ENCODE peak calls at places on chromosomes 5 and 9, in four cellular contexts. O, Y, K and X are unnamed samples.
A peak's percentile ranks its signal among the peaks of the same experiment; 100 is the strongest.

GRCh38 chr5:139666551-139666950 is 18.4 kb downstream of the CXXC5 start:
- DNase-seq in Y (no peak), K (no peak), O (no peak), X (no peak)

GRCh38 chr5:103587185-103587748 is 24.7 kb upstream of the NUDT12 start:
- DNase-seq in K (no peak), Y (no peak), O (no peak), X (no peak)

GRCh38 chr9:88076286-88077070 is 61.8 kb downstream of the SPATA31C2 start:
- DNase-seq in O (peak; percentile 73), Y (peak; percentile 91), K (peak; percentile 97), X (peak; percentile 94)

GRCh38 chr9:127308559-127309429 is 44.2 kb downstream of the GARNL3 start:
- DNase-seq in K (no peak), O (no peak), Y (no peak), X (no peak)

GRCh38 chr5:133402781-133403180 is 209.6 kb downstream of the FSTL4 start:
- DNase-seq in Y (no peak), O (peak; percentile 21), K (no peak), X (no peak)

GRCh38 chr5:29367176-29367833 is 1826.2 kb upstream of the CDH6 start:
- DNase-seq in O (no peak), K (no peak), Y (no peak), X (no peak)

GRCh38 chr5:55603947-55604346 is 69.2 kb upstream of the PLPP1 start:
- DNase-seq in K (no peak), Y (no peak), O (no peak), X (no peak)

GRCh38 chr9:17229945-17230560 is 95.2 kb downstream of the CNTLN start:
- DNase-seq in Y (no peak), O (no peak), K (no peak), X (no peak)

GRCh38 chr5:141883948-141884318 is 5.7 kb upstream of the PCDH1 start:
- DNase-seq in K (no peak), Y (no peak), O (no peak), X (no peak)

GRCh38 chr9:93011114-93011513 is 47.4 kb upstream of the SUSD3 start:
- DNase-seq in Y (no peak), O (no peak), K (no peak), X (peak; percentile 10)

GRCh38 chr9:126144617-126145456 is 181.8 kb upstream of the MVB12B start:
- DNase-seq in K (no peak), O (no peak), Y (no peak), X (no peak)

GRCh38 chr5:57887851-57888621 is 405.4 kb upstream of the ACTBL2 start:
- DNase-seq in K (no peak), Y (peak; percentile 60), O (peak; percentile 41), X (peak; percentile 45)

GRCh38 chr5:177304392-177305119 is 957 bp downstream of the PRELID1 start:
- DNase-seq in Y (peak; percentile 93), K (no peak), O (no peak), X (peak; percentile 91)

GRCh38 chr9:76691761-76692313 is 72.4 kb upstream of the PCA3 start:
- DNase-seq in K (no peak), Y (peak; percentile 57), O (no peak), X (peak; percentile 24)

GRCh38 chr5:14663734-14664269 is 716 bp upstream of the OTULIN start:
- DNase-seq in Y (no peak), K (no peak), O (peak; percentile 49), X (peak; percentile 45)

GRCh38 chr5:35416217-35416988 is 186.1 kb upstream of the PRLR start:
- DNase-seq in K (no peak), Y (peak; percentile 2), O (no peak), X (no peak)

GRCh38 chr5:56279979-56280378 is 46.8 kb upstream of the ANKRD55 start:
- DNase-seq in Y (no peak), K (no peak), O (no peak), X (no peak)

GRCh38 chr9:131289301-131290038 is at the start of gene PLPP7:
- DNase-seq in Y (no peak), K (peak; percentile 85), O (peak; percentile 87), X (no peak)

DNA sequence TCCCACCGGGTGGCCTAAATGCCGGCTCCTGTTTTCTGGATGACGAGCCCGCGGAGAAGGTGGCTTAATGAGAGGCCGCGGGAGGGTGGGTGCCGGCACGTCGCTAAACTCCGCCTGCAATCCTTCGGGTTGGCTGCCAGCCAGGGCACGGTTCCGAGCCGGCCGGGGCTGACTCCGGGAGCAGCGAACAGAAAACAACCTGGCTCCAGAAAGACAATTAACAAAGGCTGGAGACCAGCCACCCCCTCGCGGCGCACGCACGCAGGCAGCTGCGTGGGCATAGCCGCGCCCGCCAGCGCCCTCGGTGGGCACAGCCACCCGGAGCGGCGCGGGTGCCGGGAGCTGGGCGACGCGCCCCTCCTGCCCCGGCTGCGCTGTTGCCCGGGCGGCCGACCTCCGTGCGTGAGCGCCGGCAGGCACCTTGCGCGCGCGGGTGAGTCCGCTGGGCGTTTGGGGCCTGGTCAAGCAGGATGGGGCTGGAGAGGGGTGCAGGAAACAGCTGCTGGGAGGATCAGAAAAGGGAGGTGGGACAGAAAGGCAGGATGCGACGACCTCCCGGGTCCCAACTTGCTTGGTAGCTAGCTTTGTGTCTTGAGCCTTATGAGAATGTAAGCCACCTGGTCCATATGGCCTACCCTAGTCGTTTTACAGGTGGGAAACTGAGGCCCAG is at the start of gene ARHGEF37:
- DNase-seq in K (peak; percentile 95), O (peak; percentile 86), Y (peak; percentile 91), X (peak; percentile 93)
- H3K4me3 ChIP-seq in K (peak within 1 kb of the TSS; percentile 62), O (peak within 1 kb of the TSS; percentile 18), Y (peak within 1 kb of the TSS; percentile 25), X (peak within 1 kb of the TSS; percentile 32)

GRCh38 chr9:128593039-128593438 is 40.7 kb downstream of the SPTAN1 start:
- DNase-seq in Y (no peak), O (no peak), K (no peak), X (no peak)
- H3K4me3 ChIP-seq in Y (no peak overlapping the region), O (no peak overlapping the region), K (no peak overlapping the region), X (no peak overlapping the region)

GRCh38 chr5:178356459-178356872 is 123.9 kb upstream of the PHYKPL start:
- DNase-seq in Y (no peak), K (no peak), O (peak; percentile 55), X (no peak)
- H3K4me3 ChIP-seq in Y (no peak overlapping the region), K (no peak overlapping the region), O (no peak overlapping the region), X (no peak overlapping the region)

GRCh38 chr9:133958756-133959155 is 33.4 kb downstream of the VAV2 start:
- DNase-seq in K (peak; percentile 30), O (no peak), Y (no peak), X (no peak)
- H3K4me3 ChIP-seq in K (no peak overlapping the region), O (no peak overlapping the region), Y (no peak overlapping the region), X (no peak overlapping the region)

GRCh38 chr9:136534396-136534795 is 11.5 kb downstream of the NOTCH1 start:
- DNase-seq in O (no peak), K (peak; percentile 67), Y (peak; percentile 44), X (no peak)

GRCh38 chr9:136533775-136534157 is 12.1 kb downstream of the NOTCH1 start:
- DNase-seq in O (peak; percentile 77), Y (peak; percentile 57), K (peak; percentile 86), X (peak; percentile 74)

GRCh38 chr9:136531186-136531903 is 14.5 kb downstream of the NOTCH1 start:
- DNase-seq in O (no peak), K (no peak), Y (peak; percentile 51), X (peak; percentile 72)

GRCh38 chr9:136531904-136532798 is 13.7 kb downstream of the NOTCH1 start:
- DNase-seq in Y (peak; percentile 75), O (no peak), K (peak; percentile 82), X (peak; percentile 83)

DNA sequence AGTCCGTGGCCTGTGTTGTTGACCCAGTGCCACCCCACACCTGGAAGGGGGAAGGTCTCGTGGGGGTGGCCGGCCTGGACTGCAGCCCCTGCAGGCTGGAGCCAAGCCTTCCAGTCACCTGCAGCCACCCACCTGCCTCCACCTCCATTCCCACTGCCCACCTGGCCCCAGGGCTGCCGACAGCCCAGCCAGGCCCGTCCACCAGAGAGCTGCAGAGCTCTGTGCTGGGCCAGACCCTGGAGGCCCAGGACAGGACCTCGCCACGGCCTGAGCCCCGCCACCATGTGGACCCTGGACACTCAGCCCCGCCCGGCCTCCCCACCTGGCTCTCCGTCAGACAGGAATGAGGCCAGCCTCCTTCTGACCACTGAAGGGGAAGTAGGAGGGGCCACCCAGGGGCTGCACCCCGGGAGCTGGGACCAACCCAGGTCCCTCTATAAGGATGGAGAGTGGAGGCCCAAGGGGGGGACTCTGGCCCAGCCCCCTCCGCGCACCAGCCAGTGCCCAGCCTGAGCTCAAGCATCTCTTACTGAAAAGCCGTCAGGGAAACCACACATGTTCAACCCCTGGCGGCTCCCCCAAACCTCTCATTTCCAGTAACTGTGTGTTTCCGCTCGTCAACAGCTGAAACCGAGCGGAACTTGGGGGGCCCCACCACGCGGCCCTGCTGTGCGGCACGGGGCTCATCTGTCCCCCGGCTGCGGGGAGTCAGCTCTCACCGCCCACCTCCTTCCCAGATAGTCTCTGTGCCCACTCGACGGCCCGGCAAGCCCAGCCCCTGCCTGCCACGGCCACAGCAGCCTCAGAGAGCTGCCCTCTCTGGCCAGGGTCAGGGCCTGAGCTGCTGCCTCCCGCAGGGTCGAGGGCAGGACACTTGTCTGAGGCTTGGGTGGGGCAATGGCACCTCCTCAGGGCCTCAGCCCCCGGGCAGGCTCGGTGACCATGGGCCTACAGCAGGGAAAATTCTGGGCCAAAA is 12.8 kb downstream of the NOTCH1 start:
- DNase-seq in K (peak; percentile 84), Y (peak; percentile 63), O (no peak), X (no peak)
- H3K4me3 ChIP-seq in K (no peak overlapping the region), Y (no peak overlapping the region), O (no peak overlapping the region), X (no peak overlapping the region)

GRCh38 chr5:111129938-111130337 is 37.8 kb downstream of the WDR36 start:
- DNase-seq in K (no peak), O (no peak), Y (no peak), X (no peak)
- H3K4me3 ChIP-seq in K (no peak overlapping the region), O (no peak overlapping the region), Y (no peak overlapping the region), X (no peak overlapping the region)

DNA sequence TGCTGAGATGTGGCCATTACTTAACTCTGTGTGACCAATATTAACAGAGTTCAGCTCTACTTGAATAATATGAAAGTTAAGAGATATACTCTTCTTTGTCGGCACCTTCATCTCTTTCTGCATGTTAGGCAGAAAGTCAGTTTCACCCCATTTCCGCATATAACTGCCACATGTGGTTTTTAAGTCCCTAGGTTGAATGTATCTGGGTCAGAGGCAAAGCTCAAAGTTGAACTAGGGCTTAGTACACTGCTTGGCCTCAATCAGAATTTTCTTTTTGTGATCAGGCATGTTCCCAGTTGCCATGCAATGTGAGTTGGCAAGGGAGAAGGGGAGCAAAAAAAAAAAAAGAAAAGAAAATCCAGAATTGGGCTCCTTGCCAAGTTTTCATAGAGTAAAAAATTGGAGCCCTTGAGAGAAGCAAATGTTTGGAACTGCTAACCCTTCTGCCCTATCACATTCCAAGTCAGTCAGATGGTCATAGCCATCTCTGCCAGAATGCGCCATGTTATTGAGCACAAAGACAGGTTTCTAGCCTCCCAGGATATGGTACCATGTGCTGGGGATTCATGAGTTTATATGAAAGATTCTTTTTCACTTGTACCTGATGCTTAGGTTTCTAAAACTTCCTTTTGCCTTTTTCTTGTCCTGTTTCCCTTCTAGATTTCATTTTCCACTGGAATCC is 251.1 kb upstream of the RORB start:
- DNase-seq in K (no peak), O (no peak), Y (no peak), X (no peak)
- H3K4me3 ChIP-seq in K (no peak overlapping the region), O (no peak overlapping the region), Y (no peak overlapping the region), X (no peak overlapping the region)